ENCODE peak calls at places on chromosomes 13 and 19, in six cellular contexts. S, L, F, D, G and P are unnamed samples.

GRCh38 chr13:27455331-27455855 is 5.0 kb upstream of the MTIF3 start:
- DNase-seq in D (peak; percentile 7), L (no peak), S (no peak), F (no peak), G (no peak), P (no peak)

GRCh38 chr13:33550885-33551284 is 265.3 kb upstream of the STARD13 start:
- DNase-seq in G (no peak), F (no peak), D (no peak), S (no peak), L (no peak), P (no peak)

GRCh38 chr13:90362718-90363117 is 984.8 kb upstream of the MIR17HG start:
- DNase-seq in L (no peak), G (no peak), F (no peak), D (peak; percentile 5), S (peak; percentile 1), P (no peak)

GRCh38 chr13:79658333-79658975 is 177.5 kb downstream of the NDFIP2 start:
- DNase-seq in F (no peak), D (no peak), G (no peak), L (no peak), S (no peak), P (no peak)

GRCh38 chr13:110187501-110188161 is 119.3 kb downstream of the COL4A1 start:
- DNase-seq in D (peak; percentile 93), S (peak; percentile 88), G (peak; percentile 73), F (no peak), L (peak; percentile 35), P (peak; percentile 56)

GRCh38 chr13:50576156-50576555 is 267.3 kb downstream of the DLEU7 start:
- DNase-seq in G (no peak), F (peak; percentile 69), S (no peak), L (no peak), D (no peak), P (no peak)

GRCh38 chr19:13143135-13143534 is 7.0 kb downstream of the STX10 start:
- DNase-seq in D (peak; percentile 84), L (no peak), F (no peak), S (peak; percentile 93), G (peak; percentile 88), P (no peak)

GRCh38 chr19:57887195-57887941 is 1.5 kb downstream of the ZNF814 start:
- DNase-seq in L (no peak), F (no peak), D (peak; percentile 31), G (no peak), S (peak; percentile 55), P (no peak)

GRCh38 chr13:85709072-85709471 is 90.1 kb downstream of the SLITRK6 start:
- DNase-seq in D (no peak), F (no peak), G (no peak), S (no peak), L (no peak), P (no peak)

GRCh38 chr13:22883262-22883840 is 297.4 kb upstream of the SGCG start:
- DNase-seq in D (no peak), L (no peak), S (no peak), G (no peak), F (no peak), P (no peak)

GRCh38 chr19:33005440-33005839 is 33.4 kb downstream of the FAAP24 start:
- DNase-seq in L (no peak), S (no peak), F (no peak), D (no peak), G (no peak), P (no peak)

GRCh38 chr19:1672038-1672768 is 19.8 kb upstream of the TCF3 start:
- DNase-seq in S (peak; percentile 23), L (no peak), F (no peak), G (no peak), D (peak; percentile 23), P (no peak)

GRCh38 chr19:5152767-5153532 is 184.0 kb downstream of the KDM4B start:
- DNase-seq in F (no peak), L (no peak), G (no peak), S (no peak), D (no peak), P (no peak)

GRCh38 chr19:32824136-32824835 is 45.3 kb downstream of the SLC7A9 start:
- DNase-seq in S (no peak), F (no peak), L (no peak), G (no peak), D (no peak), P (no peak)

GRCh38 chr19:28208745-28209144 is 1004.2 kb downstream of the UQCRFS1 start:
- DNase-seq in L (no peak), G (no peak), S (peak; percentile 79), D (no peak), F (no peak), P (no peak)

GRCh38 chr19:45789035-45789786 is 3.4 kb downstream of the DMWD start:
- DNase-seq in S (no peak), L (no peak), D (no peak), G (no peak), F (no peak), P (no peak)

GRCh38 chr19:45792482-45793177 is at the start of gene DMWD:
- DNase-seq in D (peak; percentile 98), F (peak; percentile 100), S (peak; percentile 95), G (peak; percentile 98), L (peak; percentile 93), P (peak; percentile 94)

GRCh38 chr19:45793178-45793564 is 526 bp upstream of the DMWD start:
- DNase-seq in S (no peak), G (no peak), L (no peak), D (no peak), F (no peak), P (no peak)

GRCh38 chr19:45791744-45792481 is 732 bp downstream of the DMWD start:
- DNase-seq in D (no peak), L (no peak), G (no peak), S (no peak), F (no peak), P (no peak)

GRCh38 chr19:45790942-45791341 is 1.7 kb downstream of the DMWD start:
- DNase-seq in S (no peak), F (no peak), G (no peak), L (no peak), D (no peak), P (no peak)
- H3K4me3 ChIP-seq in S (peak overlapping the region; percentile 97), F (peak overlapping the region; percentile 83), G (no peak overlapping the region), L (peak overlapping the region; percentile 80), D (peak overlapping the region; percentile 93), P (peak overlapping the region; percentile 94)

GRCh38 chr13:98299243-98299953 is 122.3 kb upstream of the RNF113B start:
- DNase-seq in S (peak; percentile 31), F (no peak), L (no peak), D (no peak), G (no peak), P (no peak)

GRCh38 chr13:98299954-98300350 is 122.9 kb upstream of the RNF113B start:
- DNase-seq in S (no peak), G (no peak), F (no peak), L (no peak), D (peak; percentile 68), P (no peak)

GRCh38 chr13:98298599-98298998 is 121.5 kb upstream of the RNF113B start:
- DNase-seq in L (no peak), F (no peak), D (no peak), G (no peak), S (no peak), P (no peak)

GRCh38 chr13:98301721-98302120 is 124.7 kb upstream of the RNF113B start:
- DNase-seq in L (no peak), D (no peak), F (no peak), G (peak; percentile 48), S (peak; percentile 73), P (no peak)

DNA sequence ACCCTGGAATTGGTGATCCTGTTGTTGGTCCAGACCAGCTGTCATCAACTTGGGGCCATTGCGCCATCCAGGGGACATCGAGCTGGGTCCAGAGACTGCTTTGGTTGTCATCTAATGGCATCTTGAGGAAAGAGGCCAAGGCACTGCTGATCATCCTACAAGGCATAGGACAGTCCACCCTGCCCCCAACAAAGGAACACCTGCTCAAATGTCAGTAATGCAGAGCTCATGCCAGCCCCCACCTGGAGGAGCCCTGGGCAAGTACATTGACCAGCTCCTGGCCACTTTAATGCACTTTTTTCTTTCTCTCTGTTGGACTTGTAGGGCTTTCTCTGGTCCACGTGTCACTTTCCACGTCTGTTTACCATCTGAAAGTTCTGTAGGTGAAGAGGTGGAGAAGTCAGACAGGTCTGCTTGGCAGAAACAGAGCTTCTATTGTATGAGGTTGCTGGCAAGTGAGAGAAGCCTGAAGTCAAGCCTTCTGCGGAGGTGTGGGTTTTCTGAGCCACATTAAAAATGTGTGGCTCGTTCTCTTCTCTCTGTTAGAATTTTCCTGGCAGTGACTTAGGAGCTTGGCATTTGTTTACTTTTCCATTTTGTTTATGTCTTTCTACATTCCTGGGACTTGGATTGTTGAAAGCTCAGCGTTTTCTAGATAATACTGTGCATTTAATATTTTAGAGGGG is 124.0 kb upstream of the RNF113B start:
- DNase-seq in D (peak; percentile 28), S (peak; percentile 91), F (peak; percentile 69), L (no peak), G (peak; percentile 75), P (no peak)
- H3K4me3 ChIP-seq in D (no peak overlapping the region), S (peak overlapping the region; percentile 54), F (no peak overlapping the region), L (no peak overlapping the region), G (no peak overlapping the region), P (no peak overlapping the region)

GRCh38 chr13:99301056-99301838 is 6.0 kb downstream of the GPR183 start:
- DNase-seq in S (no peak), F (no peak), L (no peak), G (no peak), D (no peak), P (no peak)

GRCh38 chr13:99298056-99298455 is 9.1 kb downstream of the GPR183 start:
- DNase-seq in L (no peak), G (no peak), D (no peak), F (no peak), S (no peak), P (no peak)

GRCh38 chr13:99297330-99297729 is 9.9 kb downstream of the GPR183 start:
- DNase-seq in F (no peak), G (no peak), S (peak; percentile 25), D (no peak), L (no peak), P (no peak)

GRCh38 chr13:99301913-99302636 is 5.1 kb downstream of the GPR183 start:
- DNase-seq in D (no peak), F (no peak), L (no peak), S (no peak), G (no peak), P (no peak)

DNA sequence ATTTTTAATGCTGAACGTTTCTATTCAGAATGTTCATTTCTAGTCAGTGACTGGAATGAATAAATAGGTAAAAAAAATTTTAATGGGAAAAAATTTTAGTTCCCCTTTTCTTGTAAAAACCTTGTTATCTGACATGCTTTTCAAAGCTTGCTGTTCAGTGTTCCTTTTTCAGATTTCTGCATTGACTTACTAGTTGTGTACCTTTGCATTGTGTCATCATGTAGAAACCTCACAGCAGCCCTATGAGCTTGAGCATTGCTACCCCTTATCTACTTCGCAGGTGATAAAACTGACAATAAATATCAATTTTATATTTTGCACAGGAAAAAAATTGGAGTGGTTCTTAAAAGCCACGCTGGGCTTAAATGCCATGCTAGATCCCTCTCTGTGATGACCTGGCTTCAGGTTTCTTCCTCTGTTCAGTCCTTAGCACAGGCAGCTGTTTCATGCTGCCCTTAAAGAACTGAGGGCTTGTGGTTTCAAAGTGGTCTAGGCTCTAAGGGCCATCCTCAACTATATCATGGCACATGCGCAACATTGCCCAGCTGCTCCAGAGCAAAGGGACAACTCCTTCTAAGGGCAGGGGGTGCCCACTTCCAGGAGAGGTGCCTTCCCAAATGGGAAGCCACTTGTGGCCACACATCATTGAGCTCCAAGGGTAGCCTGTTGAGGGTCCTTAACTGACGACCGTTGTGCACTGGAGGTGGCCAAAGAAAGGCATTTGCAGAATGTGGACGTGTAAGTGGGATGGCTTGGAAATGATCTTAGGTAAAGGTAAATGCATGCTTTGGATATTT is 7.5 kb downstream of the GPR183 start:
- DNase-seq in S (no peak), F (no peak), L (no peak), G (no peak), D (no peak), P (no peak)
- H3K4me3 ChIP-seq in S (no peak overlapping the region), F (no peak overlapping the region), L (no peak overlapping the region), G (no peak overlapping the region), D (no peak overlapping the region), P (no peak overlapping the region)

GRCh38 chr13:83879431-83880171 is 2.7 kb downstream of the SLITRK1 start:
- DNase-seq in G (no peak), L (no peak), D (no peak), F (no peak), S (peak; percentile 24), P (no peak)
- H3K4me3 ChIP-seq in G (peak overlapping the region; percentile 43), L (peak overlapping the region; percentile 72), D (peak overlapping the region; percentile 51), F (peak overlapping the region; percentile 14), S (peak overlapping the region; percentile 54), P (peak overlapping the region; percentile 36)